ENCODE peak calls at places on chromosomes 6 and 20, in four cellular contexts. L is Kasumi-1; B is stimulated activated CD4-positive, alpha-beta T cell treated with anti-CD3 and anti-CD28 coated beads, TNF-alpha, amount 100 ng/mL, for 1 hour; D is astrocyte of the cerebellum. R is an unnamed sample.
A peak's percentile ranks its signal among the peaks of the same experiment; 100 is the strongest.

GRCh38 chr20:61560361-61560853 is 308.3 kb downstream of the CDH4 start:
- DNase-seq in D (peak; percentile 26), B (no peak), L (no peak), R (no peak)

GRCh38 chr6:129661478-129662405 is 48.2 kb downstream of the ARHGAP18 start:
- DNase-seq in B (no peak), D (no peak), L (no peak), R (no peak)

GRCh38 chr6:82182756-82183155 is 64.8 kb downstream of the IBTK start:
- DNase-seq in D (no peak), L (no peak), B (no peak), R (peak; percentile 55)

GRCh38 chr20:1830240-1830639 is 65.0 kb upstream of the SIRPA start:
- DNase-seq in L (no peak), B (no peak), D (peak; percentile 84), R (peak; percentile 93)

GRCh38 chr6:25387483-25387882 is 108.3 kb downstream of the CARMIL1 start:
- DNase-seq in B (no peak), D (no peak), L (no peak), R (no peak)

GRCh38 chr6:131755597-131755996 is 44.8 kb upstream of the CTAGE9 start:
- DNase-seq in B (no peak), L (no peak), D (peak; percentile 90), R (peak; percentile 90)

GRCh38 chr6:154518386-154518785 is 7.9 kb upstream of the CNKSR3 start:
- DNase-seq in D (no peak), B (no peak), L (no peak), R (no peak)

GRCh38 chr6:157456524-157456829 is 75.5 kb downstream of the ZDHHC14 start:
- DNase-seq in L (no peak), B (no peak), D (no peak), R (no peak)

GRCh38 chr6:13395272-13396237 is 67.2 kb upstream of the TBC1D7 start:
- DNase-seq in B (no peak), L (peak; percentile 81), D (peak; percentile 64), R (peak; percentile 53)

GRCh38 chr20:32158351-32158750 is 48.8 kb downstream of the TM9SF4 start:
- DNase-seq in L (no peak), B (no peak), D (no peak), R (no peak)

GRCh38 chr6:159004592-159004991 is 4.6 kb upstream of the RSPH3 start:
- DNase-seq in L (no peak), B (no peak), D (no peak), R (no peak)

GRCh38 chr6:130872250-130873095 is 45.3 kb downstream of the SMLR1 start:
- DNase-seq in L (peak; percentile 59), D (peak; percentile 13), B (peak; percentile 38), R (peak; percentile 6)

GRCh38 chr6:133623065-133623464 is 265.8 kb upstream of the TCF21 start:
- DNase-seq in B (no peak), D (no peak), L (no peak), R (no peak)

GRCh38 chr20:50293244-50294139 is 102.9 kb downstream of the CEBPB start:
- DNase-seq in B (no peak), D (no peak), L (no peak), R (no peak)